ENCODE peak calls at places on chromosomes 1 and 21, in seven cellular contexts. One of them, this sample, is unnamed.

GRCh38 chr1:231844986-231845502 is 218.5 kb downstream of the DISC1 start:
- DNase-seq in HCT116: no peak
- DNase-seq in H1: no peak
- DNase-seq in SK-N-SH: no peak
- DNase-seq in HepG2: no peak
- DNase-seq in T47D: peak; percentile 26
- DNase-seq in K562: no peak
- DNase-seq in this sample: no peak

GRCh38 chr1:20485527-20486456 is at the start of gene CAMK2N1:
- DNase-seq in HCT116: no peak
- DNase-seq in H1: no peak
- DNase-seq in SK-N-SH: peak; percentile 89
- DNase-seq in HepG2: peak; percentile 55
- DNase-seq in T47D: peak; percentile 87
- DNase-seq in K562: peak; percentile 66
- DNase-seq in this sample: no peak

GRCh38 chr1:28058971-28059878 is 29.2 kb downstream of the EYA3 start:
- DNase-seq in HCT116: no peak
- DNase-seq in H1: no peak
- DNase-seq in SK-N-SH: no peak
- DNase-seq in HepG2: no peak
- DNase-seq in T47D: no peak
- DNase-seq in K562: no peak
- DNase-seq in this sample: no peak

GRCh38 chr1:228335406-228336307 is 71.0 kb downstream of the TRIM11 start:
- DNase-seq in HCT116: no peak
- DNase-seq in H1: no peak
- DNase-seq in SK-N-SH: no peak
- DNase-seq in HepG2: no peak
- DNase-seq in T47D: no peak
- DNase-seq in K562: no peak
- DNase-seq in this sample: no peak

GRCh38 chr1:27057801-27058647 is 45.4 kb upstream of the TENT5B start:
- DNase-seq in HCT116: no peak
- DNase-seq in H1: no peak
- DNase-seq in SK-N-SH: peak; percentile 68
- DNase-seq in HepG2: no peak
- DNase-seq in T47D: no peak
- DNase-seq in K562: no peak
- DNase-seq in this sample: no peak

GRCh38 chr1:85379203-85380136 is 85.5 kb downstream of the DDAH1 start:
- DNase-seq in HCT116: no peak
- DNase-seq in H1: no peak
- DNase-seq in SK-N-SH: no peak
- DNase-seq in HepG2: no peak
- DNase-seq in T47D: no peak
- DNase-seq in K562: no peak
- DNase-seq in this sample: no peak

GRCh38 chr1:208069908-208070307 is 159.0 kb upstream of the CD34 start:
- DNase-seq in HCT116: no peak
- DNase-seq in H1: no peak
- DNase-seq in SK-N-SH: no peak
- DNase-seq in HepG2: no peak
- DNase-seq in T47D: no peak
- DNase-seq in K562: no peak
- DNase-seq in this sample: no peak

GRCh38 chr1:216054593-216054992 is 368.7 kb downstream of the USH2A start:
- DNase-seq in HCT116: no peak
- DNase-seq in H1: no peak
- DNase-seq in SK-N-SH: no peak
- DNase-seq in HepG2: no peak
- DNase-seq in T47D: no peak
- DNase-seq in K562: no peak
- DNase-seq in this sample: no peak

GRCh38 chr1:84780000-84780716 is 89.9 kb upstream of the SSX2IP start:
- DNase-seq in HCT116: no peak
- DNase-seq in H1: no peak
- DNase-seq in SK-N-SH: no peak
- DNase-seq in HepG2: no peak
- DNase-seq in T47D: no peak
- DNase-seq in K562: no peak
- DNase-seq in this sample: no peak

GRCh38 chr1:73800376-73800775 is 397.6 kb downstream of the LRRIQ3 start:
- DNase-seq in HCT116: no peak
- DNase-seq in H1: no peak
- DNase-seq in SK-N-SH: no peak
- DNase-seq in HepG2: no peak
- DNase-seq in T47D: no peak
- DNase-seq in K562: no peak
- DNase-seq in this sample: no peak

GRCh38 chr1:246792603-246793002 is 68.4 kb downstream of the SCCPDH start:
- DNase-seq in HCT116: no peak
- DNase-seq in H1: no peak
- DNase-seq in SK-N-SH: no peak
- DNase-seq in HepG2: no peak
- DNase-seq in T47D: no peak
- DNase-seq in K562: no peak
- DNase-seq in this sample: no peak

GRCh38 chr1:246795094-246795671 is 71.0 kb downstream of the SCCPDH start:
- DNase-seq in HCT116: no peak
- DNase-seq in H1: no peak
- DNase-seq in SK-N-SH: no peak
- DNase-seq in HepG2: no peak
- DNase-seq in T47D: no peak
- DNase-seq in K562: no peak
- DNase-seq in this sample: no peak

GRCh38 chr1:246794261-246795093 is 70.3 kb downstream of the SCCPDH start:
- DNase-seq in HCT116: no peak
- DNase-seq in H1: no peak
- DNase-seq in SK-N-SH: peak; percentile 56
- DNase-seq in HepG2: no peak
- DNase-seq in T47D: no peak
- DNase-seq in K562: no peak
- DNase-seq in this sample: no peak

GRCh38 chr1:246791303-246791918 is 67.2 kb downstream of the SCCPDH start:
- DNase-seq in HCT116: no peak
- DNase-seq in H1: no peak
- DNase-seq in SK-N-SH: no peak
- DNase-seq in HepG2: no peak
- DNase-seq in T47D: no peak
- DNase-seq in K562: no peak
- DNase-seq in this sample: no peak

GRCh38 chr1:246793331-246793890 is 69.2 kb downstream of the SCCPDH start:
- DNase-seq in HCT116: no peak
- DNase-seq in H1: no peak
- DNase-seq in SK-N-SH: no peak
- DNase-seq in HepG2: no peak
- DNase-seq in T47D: no peak
- DNase-seq in K562: no peak
- DNase-seq in this sample: no peak
- TF ChIP-seq JUND in HCT116: no peak
- TF ChIP-seq JUND in H1: no peak
- TF ChIP-seq JUND in SK-N-SH: no peak
- TF ChIP-seq JUND in HepG2: no peak
- TF ChIP-seq JUND in T47D: no peak
- TF ChIP-seq JUND in K562: no peak
- TF ChIP-seq JUND in this sample: no peak

GRCh38 chr1:243798726-243799125 is 51.3 kb downstream of the AKT3 start:
- DNase-seq in HCT116: peak; percentile 3
- DNase-seq in H1: no peak
- DNase-seq in SK-N-SH: no peak
- DNase-seq in HepG2: no peak
- DNase-seq in T47D: no peak
- DNase-seq in K562: no peak
- DNase-seq in this sample: no peak

GRCh38 chr1:243796016-243796415 is 54.0 kb downstream of the AKT3 start:
- DNase-seq in HCT116: no peak
- DNase-seq in H1: no peak
- DNase-seq in SK-N-SH: no peak
- DNase-seq in HepG2: no peak
- DNase-seq in T47D: no peak
- DNase-seq in K562: no peak
- DNase-seq in this sample: no peak

GRCh38 chr1:243802736-243803135 is 47.3 kb downstream of the AKT3 start:
- DNase-seq in HCT116: no peak
- DNase-seq in H1: no peak
- DNase-seq in SK-N-SH: no peak
- DNase-seq in HepG2: no peak
- DNase-seq in T47D: no peak
- DNase-seq in K562: no peak
- DNase-seq in this sample: no peak

GRCh38 chr1:243801378-243801777 is 48.7 kb downstream of the AKT3 start:
- DNase-seq in HCT116: no peak
- DNase-seq in H1: no peak
- DNase-seq in SK-N-SH: no peak
- DNase-seq in HepG2: no peak
- DNase-seq in T47D: no peak
- DNase-seq in K562: no peak
- DNase-seq in this sample: no peak

DNA sequence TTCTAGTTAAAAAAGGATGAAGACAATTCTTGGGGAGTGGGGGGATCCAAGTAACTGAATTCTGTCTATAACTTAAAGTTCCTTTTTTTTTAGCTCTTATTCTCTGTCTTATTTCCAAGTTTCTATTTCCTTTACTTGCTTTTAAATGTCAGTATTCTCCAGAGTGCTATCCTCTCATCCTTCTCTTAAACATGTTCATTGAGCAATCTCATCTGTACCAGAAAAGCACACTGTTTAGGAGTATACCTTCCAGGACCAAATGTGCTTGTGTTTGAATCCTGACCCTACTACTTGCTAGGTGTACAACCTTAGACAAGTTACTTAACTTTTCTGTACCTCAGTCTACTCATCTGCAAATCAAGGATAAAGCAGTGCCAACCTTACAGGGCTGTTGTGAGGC is 50.1 kb downstream of the AKT3 start:
- DNase-seq in HCT116: no peak
- DNase-seq in H1: no peak
- DNase-seq in SK-N-SH: no peak
- DNase-seq in HepG2: no peak
- DNase-seq in T47D: no peak
- DNase-seq in K562: no peak
- DNase-seq in this sample: no peak
- TF ChIP-seq JUND in HCT116: no peak
- TF ChIP-seq JUND in H1: no peak
- TF ChIP-seq JUND in SK-N-SH: no peak
- TF ChIP-seq JUND in HepG2: no peak
- TF ChIP-seq JUND in T47D: no peak
- TF ChIP-seq JUND in K562: no peak
- TF ChIP-seq JUND in this sample: no peak

DNA sequence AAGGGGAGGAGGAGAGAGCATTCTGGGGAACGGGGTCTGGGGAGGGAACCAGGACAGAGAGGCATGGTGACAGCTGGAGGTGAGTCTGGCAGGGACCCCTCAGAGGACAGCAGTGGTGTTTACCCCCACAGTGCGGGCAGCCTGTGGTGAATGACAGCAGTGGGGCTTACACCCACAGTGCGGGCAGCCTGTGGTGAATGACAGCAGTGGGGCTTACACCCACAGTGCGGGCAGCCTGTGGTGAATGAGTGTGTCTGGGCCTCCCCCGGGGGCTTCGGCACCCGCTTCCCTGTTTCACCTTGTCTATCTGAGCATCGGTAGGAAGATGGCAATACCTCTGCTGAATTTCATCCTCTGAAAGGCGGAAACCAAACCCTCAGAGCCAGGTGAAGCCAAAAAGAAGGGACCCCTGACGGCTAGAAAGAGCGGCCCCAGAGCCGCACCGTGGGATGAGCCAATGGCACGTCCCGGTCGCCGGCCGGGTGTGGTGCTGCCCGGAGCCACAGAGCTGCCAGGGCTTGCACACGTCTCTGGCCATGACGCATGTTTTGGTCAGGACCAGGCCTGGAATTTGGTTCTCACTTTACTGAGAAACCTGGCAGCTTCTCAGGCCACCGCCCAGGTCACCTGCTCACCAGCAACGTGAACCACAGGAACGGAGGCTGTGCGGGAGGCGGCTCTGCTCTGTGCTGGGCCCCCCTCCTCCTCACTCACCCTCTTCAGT is 54.1 kb downstream of the SIK1 start:
- DNase-seq in HCT116: no peak
- DNase-seq in H1: no peak
- DNase-seq in SK-N-SH: no peak
- DNase-seq in HepG2: no peak
- DNase-seq in T47D: no peak
- DNase-seq in K562: no peak
- DNase-seq in this sample: no peak
- TF ChIP-seq JUND in HCT116: no peak
- TF ChIP-seq JUND in H1: no peak
- TF ChIP-seq JUND in SK-N-SH: no peak
- TF ChIP-seq JUND in HepG2: no peak
- TF ChIP-seq JUND in T47D: no peak
- TF ChIP-seq JUND in K562: no peak
- TF ChIP-seq JUND in this sample: no peak

GRCh38 chr1:58908539-58909161 is 124.8 kb upstream of the JUN start:
- DNase-seq in HCT116: no peak
- DNase-seq in H1: no peak
- DNase-seq in SK-N-SH: no peak
- DNase-seq in HepG2: peak; percentile 39
- DNase-seq in T47D: peak; percentile 42
- DNase-seq in K562: no peak
- DNase-seq in this sample: no peak

GRCh38 chr1:58909162-58909560 is 125.3 kb upstream of the JUN start:
- DNase-seq in HCT116: no peak
- DNase-seq in H1: no peak
- DNase-seq in SK-N-SH: no peak
- DNase-seq in HepG2: no peak
- DNase-seq in T47D: no peak
- DNase-seq in K562: no peak
- DNase-seq in this sample: no peak

GRCh38 chr1:58914925-58915324 is 131.1 kb upstream of the JUN start:
- DNase-seq in HCT116: no peak
- DNase-seq in H1: no peak
- DNase-seq in SK-N-SH: no peak
- DNase-seq in HepG2: no peak
- DNase-seq in T47D: no peak
- DNase-seq in K562: no peak
- DNase-seq in this sample: no peak

GRCh38 chr1:58909914-58910681 is 126.3 kb upstream of the JUN start:
- DNase-seq in HCT116: no peak
- DNase-seq in H1: no peak
- DNase-seq in SK-N-SH: no peak
- DNase-seq in HepG2: no peak
- DNase-seq in T47D: no peak
- DNase-seq in K562: no peak
- DNase-seq in this sample: no peak

DNA sequence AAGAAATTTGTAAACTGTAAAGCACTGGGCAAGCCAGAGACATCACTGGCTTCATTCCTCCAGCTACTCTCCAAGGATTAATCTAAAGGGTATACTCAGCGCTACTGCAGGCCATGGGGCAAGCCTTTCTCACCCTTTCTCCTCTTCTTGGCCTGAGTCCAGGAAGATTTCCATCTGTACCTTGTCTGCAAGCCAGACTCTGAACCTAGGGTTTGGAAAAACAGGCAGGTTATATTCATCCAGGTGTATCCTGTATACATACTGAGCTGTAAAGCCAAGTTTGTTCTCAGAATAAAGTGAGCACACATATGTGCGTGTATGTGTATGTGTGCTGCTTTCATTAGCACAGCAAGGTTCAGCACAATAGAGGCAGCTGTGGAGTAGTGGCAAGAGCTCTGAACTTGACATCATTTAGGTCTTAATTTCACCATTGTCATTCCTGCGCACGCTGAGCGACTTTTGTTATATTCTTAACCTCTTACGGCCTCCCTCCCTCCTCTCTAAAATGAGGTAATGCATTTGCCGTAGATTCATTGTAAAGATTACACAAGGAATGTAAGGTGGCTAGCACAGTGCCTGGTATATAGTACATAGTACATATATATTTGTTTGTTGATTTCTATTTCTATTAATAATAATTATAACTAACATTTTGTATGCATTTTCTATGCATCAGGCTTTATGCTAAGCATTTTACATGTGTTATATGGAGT is 128.2 kb upstream of the JUN start:
- DNase-seq in HCT116: no peak
- DNase-seq in H1: no peak
- DNase-seq in SK-N-SH: no peak
- DNase-seq in HepG2: no peak
- DNase-seq in T47D: no peak
- DNase-seq in K562: no peak
- DNase-seq in this sample: no peak
- TF ChIP-seq JUND in HCT116: no peak
- TF ChIP-seq JUND in H1: no peak
- TF ChIP-seq JUND in SK-N-SH: no peak
- TF ChIP-seq JUND in HepG2: no peak
- TF ChIP-seq JUND in T47D: no peak
- TF ChIP-seq JUND in K562: no peak
- TF ChIP-seq JUND in this sample: no peak